ENCODE peak calls at places on chromosome 22, in six cellular contexts. S is IMR-90, E is H1, T is mesenchymal stem cell, K is neuronal stem cell, O is H9. U is an unnamed sample. For H3K4me1, the result is how much of the 10 kb centered on the place peaks cover.

GRCh38 chr22:27507066-27507715 is 294.4 kb downstream of the MN1 start:
- DNase-seq in S (no peak), E (no peak), T (no peak), K (no peak), O (no peak), U (no peak)

GRCh38 chr22:33210129-33210784 is 152.1 kb upstream of the SYN3 start:
- DNase-seq in S (peak), E (peak), T (peak), K (peak), O (peak), U (peak)

GRCh38 chr22:21816787-21817496 is 50.5 kb downstream of the MAPK1 start:
- DNase-seq in S (peak), E (no peak), T (peak), K (no peak), O (no peak), U (peak)

GRCh38 chr22:48929276-48929790 is 898.3 kb downstream of the BRD1 start:
- DNase-seq in S (no peak), E (peak), T (no peak), K (no peak), O (peak), U (no peak)

GRCh38 chr22:36562261-36562835 is 33.4 kb upstream of the EIF3D start:
- DNase-seq in S (peak), E (no peak), T (peak), K (no peak), O (no peak), U (no peak)

GRCh38 chr22:46735747-46736608 is 2.1 kb downstream of the CERK start:
- DNase-seq in S (no peak), E (no peak), T (peak), K (no peak), O (peak), U (peak)

GRCh38 chr22:48628891-48629559 is 1198.6 kb downstream of the BRD1 start:
- DNase-seq in S (no peak), E (peak), T (no peak), K (no peak), O (peak), U (peak)

GRCh38 chr22:30204742-30205111 is 41.8 kb downstream of the LIF start:
- DNase-seq in S (peak), E (no peak), T (peak), K (no peak), O (no peak), U (no peak)

GRCh38 chr22:48424201-48424627 is 1403.5 kb downstream of the BRD1 start:
- DNase-seq in S (no peak), E (no peak), T (no peak), K (no peak), O (no peak), U (no peak)

GRCh38 chr22:46797355-46797754 is 34.9 kb downstream of the TBC1D22A start:
- DNase-seq in S (peak), E (no peak), T (peak), K (no peak), O (no peak), U (peak)

GRCh38 chr22:46763051-46763705 is 728 bp downstream of the TBC1D22A start:
- DNase-seq in S (peak), E (no peak), T (peak), K (no peak), O (no peak), U (peak)

GRCh38 chr22:23063539-23064380 is 6.6 kb upstream of the GNAZ start:
- DNase-seq in S (no peak), E (peak), T (no peak), K (no peak), O (peak), U (no peak)

GRCh38 chr22:31935961-31936635 is 8.2 kb upstream of the YWHAH start:
- DNase-seq in S (no peak), E (no peak), T (no peak), K (no peak), O (no peak), U (peak)

GRCh38 chr22:31937328-31937727 is 7.0 kb upstream of the YWHAH start:
- DNase-seq in S (no peak), E (no peak), T (no peak), K (no peak), O (no peak), U (no peak)

GRCh38 chr22:31932863-31933262 is 11.5 kb upstream of the YWHAH start:
- DNase-seq in S (no peak), E (no peak), T (no peak), K (no peak), O (no peak), U (no peak)

GRCh38 chr22:31933406-31933805 is 10.9 kb upstream of the YWHAH start:
- DNase-seq in S (no peak), E (no peak), T (no peak), K (no peak), O (no peak), U (no peak)

DNA sequence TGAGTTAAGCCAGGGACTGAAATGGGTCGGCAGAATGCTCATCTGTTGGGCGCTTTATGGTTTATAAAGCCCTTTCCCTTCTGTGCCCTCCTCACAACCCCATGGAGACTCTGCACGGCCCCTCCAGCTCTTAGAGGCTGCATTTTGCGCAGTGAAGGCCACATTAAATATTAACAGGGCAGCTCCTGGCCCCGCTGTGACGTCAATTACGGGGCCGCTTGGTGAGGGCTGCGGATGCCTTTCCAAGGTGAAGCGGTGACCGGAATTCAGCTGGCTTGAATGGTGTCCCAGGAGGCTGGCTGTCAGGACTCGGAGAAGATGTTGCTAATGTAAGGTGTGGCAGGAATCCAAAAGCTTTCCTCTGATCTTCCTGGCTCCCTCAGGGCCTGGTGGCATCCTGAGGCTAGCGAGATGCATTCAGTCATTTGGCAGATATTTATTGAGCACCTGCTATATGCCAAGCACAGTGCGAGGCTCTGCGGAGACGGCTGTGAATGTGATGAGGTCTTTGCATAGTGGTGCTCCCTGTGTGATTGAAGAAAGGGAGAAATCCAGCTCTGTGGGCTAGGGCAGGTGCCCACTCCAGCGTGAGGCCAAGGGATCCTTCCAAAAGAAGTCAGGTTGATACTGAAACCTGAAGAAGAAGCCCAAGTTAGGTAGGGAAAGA is 10.4 kb upstream of the YWHAH start:
- DNase-seq in S (no peak), E (no peak), T (no peak), K (no peak), O (no peak), U (no peak)
- H2BK15ac ChIP-seq in S (no peak), E (peak), T (no peak), K (peak), O (no peak), U (no peak)

GRCh38 chr22:50196256-50196655 is 4.6 kb upstream of the SELENOO start:
- DNase-seq in S (no peak), E (no peak), T (no peak), K (no peak), O (no peak), U (no peak)
- H3K4me1 ChIP-seq in S (under half), E (under half), T (under half), K (under half), O (under half), U (under half)

GRCh38 chr22:24775769-24776492 is 1.4 kb upstream of the PIWIL3 start:
- DNase-seq in S (peak), E (no peak), T (no peak), K (no peak), O (no peak), U (peak)
- H2BK5ac ChIP-seq in S (no peak), E (no peak), T (no peak), K (no peak), O (no peak), U (no peak)

GRCh38 chr22:24450600-24450999 is 23.2 kb downstream of the ADORA2A start:
- DNase-seq in S (no peak), E (no peak), T (no peak), K (no peak), O (no peak), U (peak)
- H2BK15ac ChIP-seq in S (no peak), E (peak), T (no peak), K (no peak), O (no peak), U (no peak)

DNA sequence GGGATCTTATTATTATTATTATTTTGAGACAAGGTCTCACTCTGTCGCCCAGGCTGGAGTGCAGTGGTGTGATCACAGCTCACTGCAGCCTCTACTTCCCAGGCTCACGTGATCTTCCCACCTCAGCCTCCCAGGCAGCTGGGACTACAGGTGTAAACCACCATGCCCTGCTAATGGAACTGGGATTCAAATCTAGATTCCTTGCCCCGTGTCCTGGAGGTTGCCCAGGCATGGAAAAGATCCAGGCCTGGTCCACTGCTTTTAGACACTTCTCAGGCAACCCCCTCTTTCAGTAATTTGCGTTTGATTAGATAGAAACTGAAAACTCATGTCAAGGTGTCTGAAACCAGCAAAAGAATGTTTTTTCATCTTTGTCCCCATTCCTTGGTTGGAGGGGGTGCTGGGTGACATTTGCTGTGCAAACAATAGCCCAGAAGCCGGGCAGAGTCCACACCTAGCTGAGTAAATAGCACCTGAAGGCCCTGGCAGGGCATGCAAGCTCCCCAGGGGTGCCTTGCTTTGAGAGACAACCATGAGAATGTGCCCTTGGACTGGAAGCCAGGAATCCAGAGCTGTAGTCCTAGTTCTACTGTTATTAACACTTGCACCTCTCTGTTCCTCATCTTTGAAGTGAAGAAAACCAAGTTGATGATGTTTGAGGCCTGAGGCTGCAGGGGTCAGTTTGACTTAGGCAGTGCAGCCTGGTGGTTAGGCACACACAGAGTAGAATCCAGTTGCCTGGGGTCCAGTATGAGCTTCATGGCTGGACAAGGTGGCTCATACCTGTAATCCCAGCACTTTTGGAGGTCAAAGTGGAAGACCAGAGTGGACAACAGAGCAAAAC is 19.1 kb upstream of the XBP1 start:
- DNase-seq in S (no peak), E (no peak), T (no peak), K (no peak), O (no peak), U (no peak)
- H3K4me1 ChIP-seq in S (under half), E (under half), T (under half), K (under half), O (under half), U (under half)

GRCh38 chr22:39242809-39243442 is 1.9 kb downstream of the PDGFB start:
- DNase-seq in S (no peak), E (peak), T (peak), K (no peak), O (peak), U (peak)

GRCh38 chr22:39243443-39244072 is 1.2 kb downstream of the PDGFB start:
- DNase-seq in S (no peak), E (peak), T (peak), K (no peak), O (no peak), U (peak)

GRCh38 chr22:39245130-39246039 is 603 bp upstream of the PDGFB start:
- DNase-seq in S (no peak), E (no peak), T (no peak), K (no peak), O (no peak), U (no peak)

GRCh38 chr22:39244496-39245129 is at the start of gene PDGFB:
- DNase-seq in S (no peak), E (no peak), T (peak), K (no peak), O (no peak), U (peak)

DNA sequence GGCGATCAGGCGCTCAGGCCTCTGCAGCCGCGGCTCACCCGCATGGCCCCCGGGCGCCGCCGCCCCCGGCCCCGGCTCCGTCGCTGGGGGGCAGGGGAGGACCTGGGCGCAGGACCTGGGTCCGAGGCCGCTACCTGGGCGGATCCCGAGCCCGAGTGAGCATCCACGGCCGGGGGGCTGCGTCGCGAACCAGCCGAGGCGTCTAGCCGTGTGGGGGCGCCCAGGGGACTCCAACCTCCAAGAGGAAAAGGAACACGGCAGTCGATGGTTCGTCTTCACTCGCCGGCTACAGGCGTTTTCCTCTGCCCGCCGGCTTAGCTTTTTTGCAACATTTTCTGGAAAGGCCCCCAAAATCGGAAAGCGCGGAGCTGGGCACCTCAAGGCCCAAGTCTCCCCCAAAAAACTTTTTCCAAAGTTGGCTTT is 698 bp downstream of the PDGFB start:
- DNase-seq in S (no peak), E (peak), T (peak), K (no peak), O (no peak), U (no peak)
- H2BK5ac ChIP-seq in S (no peak), E (no peak), T (peak), K (peak), O (no peak), U (no peak)

DNA sequence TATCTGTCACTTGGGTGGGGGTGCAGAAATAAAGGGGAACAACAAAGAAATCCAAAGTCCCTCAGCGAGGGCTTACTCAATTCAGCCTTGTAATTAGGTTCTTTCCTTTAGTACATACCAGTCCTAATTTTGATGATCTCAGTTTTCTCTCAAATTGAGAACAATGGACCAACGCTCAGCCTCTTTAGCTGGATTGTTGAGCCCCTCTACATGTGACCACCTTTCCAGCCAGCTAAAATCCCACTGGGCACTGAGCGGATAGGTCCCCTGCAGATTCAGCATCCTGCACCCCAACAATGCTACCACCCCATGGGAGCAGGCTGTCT is 11.4 kb downstream of the TMEM184B start:
- DNase-seq in S (no peak), E (no peak), T (no peak), K (no peak), O (no peak), U (no peak)
- H2BK15ac ChIP-seq in S (no peak), E (peak), T (no peak), K (no peak), O (no peak), U (no peak)

GRCh38 chr22:49951986-49952896 is 8.3 kb upstream of the PIM3 start:
- DNase-seq in S (peak), E (no peak), T (peak), K (no peak), O (peak), U (peak)

GRCh38 chr22:49949914-49950292 is 10.7 kb upstream of the PIM3 start:
- DNase-seq in S (no peak), E (no peak), T (no peak), K (no peak), O (no peak), U (no peak)

GRCh38 chr22:49950396-49950994 is 10.1 kb upstream of the PIM3 start:
- DNase-seq in S (no peak), E (no peak), T (no peak), K (no peak), O (no peak), U (no peak)

GRCh38 chr22:49951678-49951985 is 8.9 kb upstream of the PIM3 start:
- DNase-seq in S (no peak), E (no peak), T (no peak), K (no peak), O (no peak), U (no peak)

DNA sequence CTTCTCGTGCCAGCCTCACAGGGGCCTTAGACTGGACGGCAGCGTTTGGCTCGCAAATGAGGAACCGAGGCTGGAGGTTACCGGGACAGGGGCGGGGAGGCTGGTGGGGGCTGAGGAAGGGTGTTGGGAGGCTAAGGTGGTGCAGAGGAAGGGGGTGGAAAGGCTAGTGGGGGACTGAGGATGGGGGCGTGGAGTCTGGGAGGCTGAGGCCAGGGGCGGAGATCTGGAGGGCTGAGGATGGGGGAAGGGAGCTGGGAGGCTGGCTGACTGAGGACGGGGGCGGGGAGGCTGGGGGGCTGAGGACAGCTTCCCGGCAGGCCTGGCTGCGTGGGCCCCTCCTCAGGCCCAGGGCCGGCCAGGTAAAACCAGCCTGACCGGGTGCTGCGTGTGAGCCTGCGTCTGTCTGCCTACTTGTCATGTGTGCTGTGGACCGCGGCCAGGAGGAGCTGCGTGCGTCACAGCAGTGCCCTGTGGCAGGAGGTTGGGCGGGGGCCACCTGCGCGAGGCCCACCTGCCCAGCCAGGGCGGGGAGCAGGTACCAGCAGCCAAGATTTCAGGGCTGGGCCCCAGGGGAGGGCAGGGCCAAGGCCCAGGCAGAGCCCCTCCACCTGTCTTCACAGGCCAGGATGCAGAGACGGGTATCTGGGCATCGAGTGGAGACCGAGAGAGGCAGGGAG is 9.4 kb upstream of the PIM3 start:
- DNase-seq in S (peak), E (no peak), T (no peak), K (no peak), O (peak), U (no peak)
- H3K4me1 ChIP-seq in S (under half), E (under half), T (half or more), K (under half), O (under half), U (under half)

DNA sequence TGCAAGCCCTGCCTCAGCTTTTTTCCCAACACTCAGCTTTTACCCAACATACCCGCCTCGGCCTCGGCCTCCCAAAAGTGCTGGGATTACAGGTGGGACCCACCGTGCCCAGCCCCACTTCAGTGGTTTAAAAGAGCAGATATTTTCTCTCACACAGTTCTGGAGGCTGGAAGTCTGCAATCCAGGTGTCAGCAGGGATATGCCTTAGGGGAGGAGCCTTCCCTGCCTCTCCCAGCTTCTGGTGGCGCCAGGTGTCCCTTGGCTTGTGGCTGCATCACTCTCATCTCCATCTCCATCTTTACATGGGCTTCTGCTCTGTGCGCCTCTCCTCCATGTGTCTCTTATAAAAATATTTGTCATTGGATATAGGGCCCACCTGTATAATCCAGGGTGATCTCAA is 50.0 kb downstream of the MCHR1 start:
- DNase-seq in S (no peak), E (no peak), T (no peak), K (no peak), O (no peak), U (no peak)
- H2BK5ac ChIP-seq in S (no peak), E (no peak), T (no peak), K (no peak), O (no peak), U (no peak)

DNA sequence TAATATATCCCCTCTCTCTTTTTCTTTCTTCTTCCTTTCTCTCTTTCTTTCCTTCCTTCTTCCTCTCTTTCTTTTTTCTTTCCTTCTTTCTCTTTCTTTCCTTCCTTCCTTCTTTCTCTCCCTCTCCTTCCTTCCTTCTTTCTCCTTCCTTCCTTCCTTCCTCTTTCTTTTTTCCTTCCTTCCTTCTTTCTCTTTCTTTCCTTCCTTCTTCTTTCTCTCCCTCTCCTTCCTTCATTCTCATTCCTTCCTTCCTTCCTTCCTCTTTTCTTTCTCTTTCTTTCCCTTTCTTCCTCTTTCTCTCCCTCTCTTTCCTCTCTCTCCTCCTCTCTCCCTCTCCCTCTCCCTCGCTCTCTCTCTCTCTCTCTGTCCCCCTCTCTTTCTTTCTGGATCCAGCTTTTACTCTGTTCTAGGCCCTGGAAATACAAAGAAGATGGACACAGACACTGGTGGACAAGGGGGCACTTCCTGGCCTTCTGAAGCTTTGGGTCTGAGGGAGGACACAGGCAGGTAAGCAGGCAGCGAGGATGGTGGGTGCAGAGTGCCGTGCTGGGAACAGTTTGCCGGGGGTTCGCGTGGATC is 18.0 kb upstream of the RASD2 start:
- DNase-seq in S (no peak), E (no peak), T (no peak), K (no peak), O (no peak), U (no peak)
- H2BK15ac ChIP-seq in S (no peak), E (no peak), T (no peak), K (no peak), O (no peak), U (no peak)

U was measured in mesendoderm.